ENCODE peak calls at places on chromosomes 2 and 18, in five cellular contexts. C is Right ventricle myocardium inferior; F is stimulated activated CD4-positive, alpha-beta T cell treated with anti-CD3 and anti-CD28 coated beads, TNF-alpha, amount 100 ng/mL, for 1 hour; Q is GM12865; R is left ventricle myocardium inferior. E is an unnamed sample.

GRCh38 chr18:3703732-3704176 is 253.8 kb downstream of the TGIF1 start:
- DNase-seq in R (peak; percentile 44), Q (peak; percentile 17), F (no peak), C (peak; percentile 73), E (peak; percentile 52)

GRCh38 chr2:111160758-111161157 is 40.0 kb downstream of the BCL2L11 start:
- DNase-seq in R (no peak), C (no peak), Q (no peak), F (no peak), E (peak; percentile 88)

GRCh38 chr18:79405781-79406575 is 10.2 kb downstream of the NFATC1 start:
- DNase-seq in F (peak; percentile 61), C (peak; percentile 87), Q (peak; percentile 70), R (peak; percentile 54), E (no peak)

GRCh38 chr2:24400207-24400907 is 40.0 kb upstream of the ITSN2 start:
- DNase-seq in R (no peak), Q (no peak), F (no peak), C (no peak), E (no peak)

GRCh38 chr18:24628360-24628759 is 167.9 kb downstream of the HRH4 start:
- DNase-seq in F (no peak), Q (no peak), R (no peak), C (no peak), E (peak; percentile 6)

GRCh38 chr2:159712929-159713575 is 746 bp downstream of the MARCHF7 start:
- DNase-seq in C (no peak), R (no peak), F (no peak), Q (peak; percentile 53), E (peak; percentile 18)

GRCh38 chr2:128064353-128064752 is 26.6 kb upstream of the UGGT1 start:
- DNase-seq in F (no peak), Q (no peak), C (no peak), R (no peak), E (no peak)

GRCh38 chr2:241030883-241031282 is 32.5 kb downstream of the SNED1 start:
- DNase-seq in F (no peak), C (no peak), R (no peak), Q (no peak), E (no peak)

GRCh38 chr2:227406177-227407031 is 18.7 kb upstream of the SCYGR1 start:
- DNase-seq in F (no peak), R (peak; percentile 20), Q (peak; percentile 56), C (no peak), E (peak; percentile 95)

GRCh38 chr2:31060397-31060796 is 77.8 kb downstream of the GALNT14 start:
- DNase-seq in Q (no peak), F (no peak), C (no peak), R (no peak), E (no peak)

GRCh38 chr2:226411727-226412360 is 387.8 kb downstream of the IRS1 start:
- DNase-seq in C (no peak), Q (no peak), F (no peak), R (no peak), E (peak; percentile 76)

GRCh38 chr18:59426855-59427254 is 67.8 kb upstream of the LMAN1 start:
- DNase-seq in F (no peak), Q (no peak), R (no peak), C (no peak), E (no peak)

GRCh38 chr2:240983996-240984498 is 14.4 kb upstream of the SNED1 start:
- DNase-seq in F (no peak), R (peak; percentile 10), Q (no peak), C (peak; percentile 62), E (no peak)

GRCh38 chr2:9074930-9075329 is 71.4 kb upstream of the MBOAT2 start:
- DNase-seq in Q (no peak), F (no peak), R (no peak), C (no peak), E (no peak)

E was measured in HCEC 1CT.